ENCODE peak calls at places on chromosomes 2 and 18, in five cellular contexts. P, X, Y, T and U are unnamed samples. For H3K36me3, the result is how much of the 10 kb centered on the place peaks cover.

GRCh38 chr18:7840445-7840844 is 273.3 kb downstream of the PTPRM start:
- DNase-seq in P (no peak), Y (no peak), X (no peak), T (no peak), U (no peak)

GRCh38 chr2:63486861-63487290 is 101.4 kb downstream of the WDPCP start:
- DNase-seq in Y (no peak), X (no peak), P (no peak), T (no peak), U (no peak)

GRCh38 chr2:76446872-76447271 is 736.2 kb upstream of the GCFC2 start:
- DNase-seq in T (no peak), X (no peak), Y (no peak), P (no peak), U (peak)

GRCh38 chr18:57397440-57397839 is 37.7 kb upstream of the ONECUT2 start:
- DNase-seq in X (no peak), T (no peak), P (no peak), Y (no peak), U (no peak)

GRCh38 chr2:45734952-45735351 is 83.5 kb downstream of the PRKCE start:
- DNase-seq in X (no peak), T (no peak), Y (no peak), P (no peak), U (no peak)

GRCh38 chr2:189178726-189179606 is 595 bp downstream of the COL5A2 start:
- DNase-seq in P (no peak), T (no peak), X (no peak), Y (no peak), U (peak)

GRCh38 chr2:217685255-217685605 is 317.6 kb downstream of the TNS1 start:
- DNase-seq in P (no peak), T (no peak), Y (peak), X (no peak), U (peak)

GRCh38 chr2:37928377-37928776 is 3.3 kb downstream of the RMDN2 start:
- DNase-seq in T (no peak), Y (peak), P (no peak), X (no peak), U (no peak)

DNA sequence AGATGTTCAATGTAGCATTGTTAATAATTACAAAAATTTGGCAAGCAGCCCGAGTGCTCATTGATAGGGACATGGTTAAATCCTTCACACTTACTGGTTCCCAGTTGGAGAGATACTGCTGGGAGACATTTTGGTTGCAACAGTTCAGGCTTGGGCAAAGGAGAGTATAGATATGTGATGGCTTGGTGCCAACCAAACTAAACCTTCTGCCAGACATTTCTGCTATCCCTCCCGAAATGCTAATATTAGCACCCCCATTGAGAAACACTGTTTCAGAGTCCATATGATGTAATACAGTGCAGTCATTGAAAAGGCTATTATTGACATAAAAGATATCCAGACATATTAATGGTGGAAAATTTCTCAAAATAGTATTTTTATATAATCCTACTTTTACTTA is 11.5 kb downstream of the GEN1 start:
- DNase-seq in X (no peak), Y (peak), T (no peak), P (no peak), U (no peak)
- H3K36me3 ChIP-seq in X (half or more), Y (under half), T (under half), P (half or more), U (under half)

DNA sequence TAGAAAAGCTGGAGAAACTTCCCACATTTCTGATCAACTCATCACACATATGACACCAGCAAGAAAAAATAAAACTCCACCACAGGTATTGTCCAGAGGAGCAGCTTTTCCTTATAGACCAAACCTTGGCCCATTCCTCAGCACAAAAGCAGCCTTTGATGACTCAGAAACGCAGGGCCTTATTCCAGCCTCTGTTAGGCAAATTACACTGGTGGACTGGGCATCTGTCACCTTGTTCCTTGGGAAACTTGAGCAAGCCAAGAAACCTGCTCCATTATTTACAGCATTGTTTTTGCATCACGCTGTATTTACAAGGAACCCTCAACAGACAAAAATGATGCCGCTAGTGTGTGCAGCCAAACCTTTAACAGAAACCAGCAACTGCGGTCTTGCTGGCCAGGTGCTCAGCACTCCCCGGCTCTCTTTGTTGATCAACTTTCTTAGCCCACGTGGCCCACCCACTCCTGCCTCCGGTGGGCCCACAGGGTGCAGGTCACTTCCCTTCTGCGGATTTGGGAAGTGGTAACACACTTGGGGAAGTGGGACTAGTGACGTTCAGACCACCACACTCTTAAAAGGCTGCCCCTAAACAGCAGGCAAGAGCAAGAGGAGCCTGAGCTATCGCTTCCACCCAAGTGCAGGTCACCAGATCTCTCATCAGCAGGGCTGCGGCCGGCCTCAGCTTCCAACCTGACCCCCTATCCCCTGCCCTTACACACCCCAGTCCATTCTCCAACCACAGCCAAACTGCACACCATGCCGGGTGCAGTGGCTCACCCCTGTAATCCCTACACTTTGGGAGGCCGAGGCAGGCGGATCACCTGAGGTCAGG is 1.5 kb downstream of the AP1S3 start:
- DNase-seq in P (no peak), X (peak), T (no peak), Y (no peak), U (no peak)
- H3K4me3 ChIP-seq in P (no peak), X (peak), T (peak), Y (peak), U (no peak)

GRCh38 chr2:70706026-70706795 is 61.8 kb downstream of the ADD2 start:
- DNase-seq in X (no peak), Y (no peak), T (no peak), P (no peak), U (peak)
- H3K36me3 ChIP-seq in X (under half), Y (under half), T (under half), P (under half), U (under half)

DNA sequence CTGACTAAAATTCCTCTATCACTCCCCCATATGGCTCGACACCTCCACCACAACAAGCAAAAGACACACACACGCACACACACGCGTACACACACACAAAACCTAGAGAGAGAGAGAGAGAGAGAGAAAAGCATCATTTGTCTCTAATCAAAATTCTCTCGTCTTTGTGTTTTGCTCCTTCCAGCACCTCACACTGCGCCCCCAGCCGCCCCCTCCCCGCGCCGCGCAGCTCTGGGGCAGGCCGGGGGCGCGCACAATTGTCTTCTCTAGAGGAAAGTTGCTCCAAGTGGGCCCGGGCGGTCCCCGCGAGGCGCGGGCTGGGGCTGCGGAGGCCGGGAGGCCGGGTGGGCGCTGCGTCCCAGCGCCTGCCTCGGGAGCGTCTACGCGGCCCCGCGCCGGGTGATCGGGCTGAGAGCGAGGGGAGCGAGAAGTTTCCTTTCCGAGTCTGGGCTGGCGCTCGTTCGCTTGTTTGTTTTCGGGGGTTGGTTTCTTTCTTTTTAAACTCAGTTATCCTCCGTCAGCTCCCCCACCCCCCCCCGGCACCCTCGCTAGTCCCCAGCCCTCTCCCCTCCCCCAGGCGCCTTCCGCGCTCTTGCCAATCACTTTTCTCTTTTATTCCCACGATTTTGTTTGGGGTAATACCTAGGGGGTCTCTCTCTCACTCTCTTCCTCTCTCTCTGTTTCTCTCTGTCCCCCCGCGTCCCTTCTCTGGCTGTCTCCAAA is 4.1 kb downstream of the ZEB2 start:
- DNase-seq in P (peak), X (peak), Y (no peak), T (peak), U (peak)
- H3K4me3 ChIP-seq in P (peak), X (peak), Y (no peak), T (peak), U (peak)

GRCh38 chr2:10424916-10425505 is 23.1 kb downstream of the ODC1 start:
- DNase-seq in P (no peak), X (no peak), T (no peak), Y (no peak), U (no peak)
- H3K36me3 ChIP-seq in P (under half), X (under half), T (under half), Y (under half), U (under half)

GRCh38 chr18:58909521-58909920 is 44.8 kb downstream of the ZNF532 start:
- DNase-seq in P (no peak), Y (no peak), X (no peak), T (no peak), U (no peak)
- H3K4me3 ChIP-seq in P (no peak), Y (no peak), X (no peak), T (no peak), U (no peak)

DNA sequence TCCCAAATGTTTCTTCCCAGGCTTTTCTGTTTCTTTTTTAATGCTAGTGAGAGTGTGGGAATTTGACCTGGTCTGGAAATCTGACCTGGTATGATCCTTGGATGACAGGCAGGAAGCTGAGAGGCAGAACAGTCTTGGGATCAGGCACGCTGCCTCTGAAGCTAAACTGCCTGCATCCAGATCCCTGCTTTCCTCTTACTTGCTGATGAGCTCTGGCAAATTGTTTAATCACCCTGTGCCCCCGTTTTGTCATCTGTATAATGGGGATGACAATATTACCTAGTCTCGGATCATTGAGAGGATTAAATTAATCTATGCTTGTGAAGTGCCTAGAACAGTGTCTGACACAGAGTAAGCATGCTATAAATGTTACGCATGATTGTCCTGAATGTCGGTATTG is 3.3 kb downstream of the KLHL23 start:
- DNase-seq in T (no peak), X (no peak), P (no peak), Y (no peak), U (no peak)
- H3K36me3 ChIP-seq in T (under half), X (under half), P (under half), Y (under half), U (under half)